ENCODE peak calls at places on chromosomes 13 and 19, in six cellular contexts. One of them, this sample, is unnamed.

GRCh38 chr19:33941133-33941532 is 144.5 kb downstream of the KCTD15 start:
- DNase-seq in astrocyte of the cerebellum: no peak
- DNase-seq in AG04449: no peak
- DNase-seq in AG09309: no peak
- DNase-seq in sigmoid colon: no peak
- DNase-seq in tibial nerve: no peak
- DNase-seq in this sample: no peak

GRCh38 chr13:93304134-93304533 is 77.5 kb downstream of the GPC6 start:
- DNase-seq in AG04449: no peak
- DNase-seq in sigmoid colon: no peak
- DNase-seq in AG09309: no peak
- DNase-seq in astrocyte of the cerebellum: no peak
- DNase-seq in tibial nerve: no peak
- DNase-seq in this sample: no peak

GRCh38 chr19:3970313-3970807 is 539 bp downstream of the DAPK3 start:
- DNase-seq in astrocyte of the cerebellum: no peak
- DNase-seq in AG09309: no peak
- DNase-seq in tibial nerve: no peak
- DNase-seq in AG04449: no peak
- DNase-seq in sigmoid colon: peak; percentile 63
- DNase-seq in this sample: no peak

GRCh38 chr19:31499826-31500539 is 150.7 kb upstream of the TSHZ3 start:
- DNase-seq in tibial nerve: no peak
- DNase-seq in AG04449: no peak
- DNase-seq in astrocyte of the cerebellum: no peak
- DNase-seq in sigmoid colon: no peak
- DNase-seq in AG09309: no peak
- DNase-seq in this sample: no peak

GRCh38 chr19:4851551-4852290 is 15.7 kb downstream of the PLIN3 start:
- DNase-seq in tibial nerve: peak; percentile 70
- DNase-seq in AG09309: no peak
- DNase-seq in AG04449: no peak
- DNase-seq in sigmoid colon: peak; percentile 87
- DNase-seq in astrocyte of the cerebellum: no peak
- DNase-seq in this sample: peak; percentile 75

GRCh38 chr19:21202865-21203494 is 61.1 kb downstream of the ZNF431 start:
- DNase-seq in tibial nerve: peak; percentile 17
- DNase-seq in AG09309: peak; percentile 10
- DNase-seq in AG04449: no peak
- DNase-seq in sigmoid colon: no peak
- DNase-seq in astrocyte of the cerebellum: no peak
- DNase-seq in this sample: no peak

GRCh38 chr19:18205180-18205915 is 1.5 kb upstream of the RAB3A start:
- DNase-seq in astrocyte of the cerebellum: peak; percentile 16
- DNase-seq in AG04449: no peak
- DNase-seq in AG09309: peak; percentile 39
- DNase-seq in tibial nerve: peak; percentile 82
- DNase-seq in sigmoid colon: peak; percentile 96
- DNase-seq in this sample: peak; percentile 55

GRCh38 chr19:38319421-38320258 is at the start of gene KCNK6:
- DNase-seq in AG09309: no peak
- DNase-seq in astrocyte of the cerebellum: no peak
- DNase-seq in sigmoid colon: no peak
- DNase-seq in tibial nerve: peak; percentile 22
- DNase-seq in AG04449: no peak
- DNase-seq in this sample: no peak

GRCh38 chr19:48558018-48558684 is 6.2 kb downstream of the SULT2B1 start:
- DNase-seq in sigmoid colon: no peak
- DNase-seq in astrocyte of the cerebellum: no peak
- DNase-seq in AG09309: no peak
- DNase-seq in tibial nerve: no peak
- DNase-seq in AG04449: no peak
- DNase-seq in this sample: no peak

GRCh38 chr13:43865892-43866291 is 13.6 kb downstream of the CCDC122 start:
- DNase-seq in AG09309: peak; percentile 63
- DNase-seq in tibial nerve: no peak
- DNase-seq in AG04449: no peak
- DNase-seq in sigmoid colon: no peak
- DNase-seq in astrocyte of the cerebellum: no peak
- DNase-seq in this sample: no peak

GRCh38 chr19:28485300-28485699 is 727.7 kb downstream of the UQCRFS1 start:
- DNase-seq in astrocyte of the cerebellum: no peak
- DNase-seq in tibial nerve: peak; percentile 18
- DNase-seq in AG04449: no peak
- DNase-seq in sigmoid colon: no peak
- DNase-seq in AG09309: no peak
- DNase-seq in this sample: no peak

GRCh38 chr13:113291997-113292862 is 4.8 kb upstream of the LAMP1 start:
- DNase-seq in AG09309: no peak
- DNase-seq in tibial nerve: no peak
- DNase-seq in sigmoid colon: no peak
- DNase-seq in astrocyte of the cerebellum: no peak
- DNase-seq in AG04449: no peak
- DNase-seq in this sample: no peak

GRCh38 chr13:110664673-110665072 is 41.2 kb downstream of the CARS2 start:
- DNase-seq in tibial nerve: no peak
- DNase-seq in astrocyte of the cerebellum: no peak
- DNase-seq in AG09309: no peak
- DNase-seq in AG04449: no peak
- DNase-seq in sigmoid colon: no peak
- DNase-seq in this sample: no peak

GRCh38 chr13:32278456-32278855 is 36.7 kb downstream of the ZAR1L start:
- DNase-seq in AG09309: no peak
- DNase-seq in astrocyte of the cerebellum: peak; percentile 20
- DNase-seq in tibial nerve: no peak
- DNase-seq in sigmoid colon: no peak
- DNase-seq in AG04449: peak; percentile 14
- DNase-seq in this sample: no peak

GRCh38 chr13:33261426-33262068 is 24.0 kb downstream of the STARD13 start:
- DNase-seq in sigmoid colon: no peak
- DNase-seq in AG09309: no peak
- DNase-seq in astrocyte of the cerebellum: no peak
- DNase-seq in tibial nerve: no peak
- DNase-seq in AG04449: no peak
- DNase-seq in this sample: no peak

GRCh38 chr13:46403851-46404731 is 17.0 kb upstream of the RUBCNL start:
- DNase-seq in astrocyte of the cerebellum: no peak
- DNase-seq in sigmoid colon: no peak
- DNase-seq in tibial nerve: no peak
- DNase-seq in AG04449: no peak
- DNase-seq in AG09309: no peak
- DNase-seq in this sample: no peak

GRCh38 chr19:37941820-37942515 is 35.0 kb downstream of the SIPA1L3 start:
- DNase-seq in AG09309: no peak
- DNase-seq in tibial nerve: no peak
- DNase-seq in sigmoid colon: no peak
- DNase-seq in astrocyte of the cerebellum: no peak
- DNase-seq in AG04449: no peak
- DNase-seq in this sample: no peak

GRCh38 chr19:3335431-3336350 is 30.7 kb upstream of the NFIC start:
- DNase-seq in tibial nerve: peak; percentile 35
- DNase-seq in sigmoid colon: peak; percentile 93
- DNase-seq in astrocyte of the cerebellum: no peak
- DNase-seq in AG04449: no peak
- DNase-seq in AG09309: no peak
- DNase-seq in this sample: no peak

GRCh38 chr13:50284540-50284939 is 269.3 kb downstream of the KCNRG start:
- DNase-seq in AG09309: no peak
- DNase-seq in tibial nerve: no peak
- DNase-seq in sigmoid colon: no peak
- DNase-seq in astrocyte of the cerebellum: no peak
- DNase-seq in AG04449: no peak
- DNase-seq in this sample: no peak

GRCh38 chr13:50544226-50544625 is 299.3 kb downstream of the DLEU7 start:
- DNase-seq in tibial nerve: no peak
- DNase-seq in AG09309: no peak
- DNase-seq in astrocyte of the cerebellum: no peak
- DNase-seq in sigmoid colon: no peak
- DNase-seq in AG04449: no peak
- DNase-seq in this sample: no peak

GRCh38 chr19:18102916-18103542 is 5.5 kb downstream of the MAST3 start:
- DNase-seq in AG04449: no peak
- DNase-seq in tibial nerve: no peak
- DNase-seq in AG09309: no peak
- DNase-seq in astrocyte of the cerebellum: no peak
- DNase-seq in sigmoid colon: no peak
- DNase-seq in this sample: no peak

GRCh38 chr19:56309511-56310185 is 5.0 kb downstream of the ZSCAN5A start:
- DNase-seq in sigmoid colon: no peak
- DNase-seq in AG09309: no peak
- DNase-seq in tibial nerve: no peak
- DNase-seq in astrocyte of the cerebellum: no peak
- DNase-seq in AG04449: no peak
- DNase-seq in this sample: no peak

GRCh38 chr13:110463876-110464510 is 97.5 kb downstream of the RAB20 start:
- DNase-seq in sigmoid colon: no peak
- DNase-seq in AG04449: no peak
- DNase-seq in AG09309: no peak
- DNase-seq in tibial nerve: no peak
- DNase-seq in astrocyte of the cerebellum: no peak
- DNase-seq in this sample: no peak

GRCh38 chr13:102401755-102402154 is at the start of gene FGF14:
- DNase-seq in astrocyte of the cerebellum: no peak
- DNase-seq in AG04449: no peak
- DNase-seq in AG09309: no peak
- DNase-seq in tibial nerve: no peak
- DNase-seq in sigmoid colon: no peak
- DNase-seq in this sample: no peak

GRCh38 chr13:102402292-102402691 is 444 bp upstream of the FGF14 start:
- DNase-seq in AG04449: no peak
- DNase-seq in astrocyte of the cerebellum: no peak
- DNase-seq in tibial nerve: no peak
- DNase-seq in AG09309: no peak
- DNase-seq in sigmoid colon: peak; percentile 66
- DNase-seq in this sample: no peak

GRCh38 chr13:102401305-102401704 is 543 bp downstream of the FGF14 start:
- DNase-seq in astrocyte of the cerebellum: no peak
- DNase-seq in AG04449: no peak
- DNase-seq in tibial nerve: no peak
- DNase-seq in sigmoid colon: no peak
- DNase-seq in AG09309: no peak
- DNase-seq in this sample: no peak

GRCh38 chr13:102400619-102401125 is 1.2 kb downstream of the FGF14 start:
- DNase-seq in tibial nerve: no peak
- DNase-seq in AG04449: no peak
- DNase-seq in AG09309: no peak
- DNase-seq in sigmoid colon: no peak
- DNase-seq in astrocyte of the cerebellum: no peak
- DNase-seq in this sample: no peak

GRCh38 chr13:102399791-102400618 is 1.8 kb downstream of the FGF14 start:
- DNase-seq in sigmoid colon: peak; percentile 65
- DNase-seq in AG09309: no peak
- DNase-seq in astrocyte of the cerebellum: no peak
- DNase-seq in AG04449: no peak
- DNase-seq in tibial nerve: no peak
- DNase-seq in this sample: no peak
- TF ChIP-seq CTCF in sigmoid colon: no peak
- TF ChIP-seq CTCF in AG09309: peak; percentile 9
- TF ChIP-seq CTCF in astrocyte of the cerebellum: peak; percentile 9
- TF ChIP-seq CTCF in AG04449: no peak
- TF ChIP-seq CTCF in tibial nerve: no peak
- TF ChIP-seq CTCF in this sample: no peak

GRCh38 chr19:10502524-10503001 is 593 bp downstream of the KEAP1 start:
- DNase-seq in AG09309: peak; percentile 41
- DNase-seq in sigmoid colon: peak; percentile 97
- DNase-seq in astrocyte of the cerebellum: peak; percentile 36
- DNase-seq in AG04449: no peak
- DNase-seq in tibial nerve: peak; percentile 88
- DNase-seq in this sample: peak; percentile 83
- TF ChIP-seq CTCF in AG09309: peak; percentile 1
- TF ChIP-seq CTCF in sigmoid colon: no peak
- TF ChIP-seq CTCF in astrocyte of the cerebellum: no peak
- TF ChIP-seq CTCF in AG04449: no peak
- TF ChIP-seq CTCF in tibial nerve: no peak
- TF ChIP-seq CTCF in this sample: no peak

GRCh38 chr19:44857837-44858236 is 11.7 kb downstream of the NECTIN2 start:
- DNase-seq in AG04449: no peak
- DNase-seq in AG09309: no peak
- DNase-seq in tibial nerve: no peak
- DNase-seq in sigmoid colon: no peak
- DNase-seq in astrocyte of the cerebellum: no peak
- DNase-seq in this sample: no peak
- TF ChIP-seq CTCF in AG04449: no peak
- TF ChIP-seq CTCF in AG09309: no peak
- TF ChIP-seq CTCF in tibial nerve: no peak
- TF ChIP-seq CTCF in sigmoid colon: no peak
- TF ChIP-seq CTCF in astrocyte of the cerebellum: no peak
- TF ChIP-seq CTCF in this sample: no peak

GRCh38 chr19:1384478-1385110 is 887 bp downstream of the NDUFS7 start:
- DNase-seq in astrocyte of the cerebellum: no peak
- DNase-seq in AG09309: no peak
- DNase-seq in tibial nerve: no peak
- DNase-seq in sigmoid colon: no peak
- DNase-seq in AG04449: no peak
- DNase-seq in this sample: no peak

GRCh38 chr19:1384085-1384462 is 367 bp downstream of the NDUFS7 start:
- DNase-seq in tibial nerve: no peak
- DNase-seq in astrocyte of the cerebellum: no peak
- DNase-seq in sigmoid colon: no peak
- DNase-seq in AG09309: no peak
- DNase-seq in AG04449: no peak
- DNase-seq in this sample: no peak

GRCh38 chr19:1382250-1382649 is 1.5 kb upstream of the NDUFS7 start:
- DNase-seq in tibial nerve: no peak
- DNase-seq in sigmoid colon: no peak
- DNase-seq in AG04449: no peak
- DNase-seq in AG09309: no peak
- DNase-seq in astrocyte of the cerebellum: no peak
- DNase-seq in this sample: no peak

GRCh38 chr19:1383014-1383310 is 745 bp upstream of the NDUFS7 start:
- DNase-seq in astrocyte of the cerebellum: no peak
- DNase-seq in tibial nerve: no peak
- DNase-seq in sigmoid colon: no peak
- DNase-seq in AG04449: peak; percentile 45
- DNase-seq in AG09309: no peak
- DNase-seq in this sample: no peak

GRCh38 chr19:1383311-1384084 is at the start of gene NDUFS7:
- DNase-seq in AG04449: peak; percentile 65
- DNase-seq in sigmoid colon: peak; percentile 96
- DNase-seq in astrocyte of the cerebellum: peak; percentile 83
- DNase-seq in tibial nerve: peak; percentile 93
- DNase-seq in AG09309: peak; percentile 77
- DNase-seq in this sample: peak; percentile 86
- TF ChIP-seq CTCF in AG04449: peak; percentile 3
- TF ChIP-seq CTCF in sigmoid colon: peak; percentile 39
- TF ChIP-seq CTCF in astrocyte of the cerebellum: no peak
- TF ChIP-seq CTCF in tibial nerve: no peak
- TF ChIP-seq CTCF in AG09309: peak; percentile 15
- TF ChIP-seq CTCF in this sample: no peak

This sample was measured in omental fat pad.